ENCODE peak calls at places on chromosomes 4 and X, in four cellular contexts. M is activated naive CD4-positive, alpha-beta T cell treated with anti-CD3 and anti-CD28 coated beads for 36 hours; L is ovary; F is endothelial cell. V is an unnamed sample.

GRCh38 chrX:137926090-137926489 is 360.2 kb downstream of the ZIC3 start:
- DNase-seq in M (no peak), F (peak), L (no peak), V (no peak)

GRCh38 chrX:105694839-105695238 is 127.5 kb upstream of the NRK start:
- DNase-seq in L (no peak), M (no peak), F (no peak), V (no peak)

GRCh38 chr4:101835121-101835904 is 44.8 kb downstream of the BANK1 start:
- DNase-seq in F (no peak), L (no peak), M (no peak), V (peak)

GRCh38 chr4:124276461-124276860 is 436.1 kb downstream of the ANKRD50 start:
- DNase-seq in F (no peak), M (no peak), L (no peak), V (no peak)

GRCh38 chr4:108193891-108194672 is 25.4 kb upstream of the LEF1 start:
- DNase-seq in F (no peak), M (no peak), L (no peak), V (no peak)

GRCh38 chr4:1345905-1346780 is 865 bp upstream of the UVSSA start:
- DNase-seq in M (peak), F (peak), L (peak), V (peak)

GRCh38 chr4:48017108-48017527 is 546 bp downstream of the NIPAL1 start:
- DNase-seq in F (peak), L (peak), M (peak), V (peak)

GRCh38 chrX:40169193-40170086 is 71.7 kb upstream of the BCOR start:
- DNase-seq in F (peak), M (peak), L (peak), V (peak)

GRCh38 chrX:115913575-115913974 is 257.0 kb upstream of the AGTR2 start:
- DNase-seq in F (no peak), M (no peak), L (no peak), V (no peak)

GRCh38 chrX:87664381-87664780 is 146.8 kb downstream of the KLHL4 start:
- DNase-seq in L (no peak), M (no peak), F (no peak), V (no peak)

GRCh38 chr4:88382621-88383020 is 4.0 kb downstream of the HERC6 start:
- DNase-seq in F (no peak), L (no peak), M (peak), V (no peak)

GRCh38 chr4:102639602-102640001 is 121.2 kb downstream of the MANBA start:
- DNase-seq in M (peak), F (no peak), L (no peak), V (no peak)

GRCh38 chr4:166737430-166737829 is 496.9 kb downstream of the SPOCK3 start:
- DNase-seq in F (no peak), L (no peak), M (no peak), V (no peak)

GRCh38 chr4:62670509-62670908 is 1470.4 kb downstream of the ADGRL3 start:
- DNase-seq in L (no peak), F (no peak), M (no peak), V (no peak)